ENCODE peak calls at places on chromosomes 16 and 17, in seven cellular contexts. A is skeletal muscle cell; U is ELR; W is AG04450; M is activated CD4-positive, alpha-beta T cell treated with anti-CD3 and anti-CD28 coated beads for 48 hours; L is NCI-H1092 treated with DMSO at 0.1 percent for 48 hours; S is cardiac septum. R is an unnamed sample.

GRCh38 chr17:40566027-40566426 is 755 bp upstream of the CCR7 start:
- DNase-seq in M (no peak), A (no peak), U (no peak), L (no peak), S (no peak), W (no peak), R (no peak)

GRCh38 chr16:56269824-56270684 is 78.8 kb downstream of the GNAO1 start:
- DNase-seq in W (peak), U (peak), A (peak), M (no peak), L (peak), S (peak), R (peak)

GRCh38 chr16:29148867-29149272 is 164.0 kb downstream of the LAT start:
- DNase-seq in A (no peak), L (no peak), S (peak), W (no peak), U (no peak), M (peak), R (no peak)

GRCh38 chr17:58344047-58344790 is 7.8 kb downstream of the SUPT4H1 start:
- DNase-seq in M (peak), S (no peak), A (no peak), W (no peak), U (no peak), L (no peak), R (no peak)

GRCh38 chr17:51725185-51725584 is 433.3 kb downstream of the CA10 start:
- DNase-seq in S (no peak), A (no peak), M (no peak), L (no peak), W (no peak), U (no peak), R (no peak)

GRCh38 chr17:6894206-6894528 is 62.6 kb upstream of the TEKT1 start:
- DNase-seq in W (no peak), S (no peak), M (peak), L (no peak), A (no peak), U (peak), R (no peak)

GRCh38 chr16:366476-366875 is 3.9 kb downstream of the MRPL28 start:
- DNase-seq in W (no peak), A (no peak), S (no peak), M (no peak), L (no peak), U (no peak), R (no peak)

GRCh38 chr16:27547851-27548250 is 1.9 kb downstream of the GTF3C1 start:
- DNase-seq in L (no peak), M (no peak), S (no peak), U (no peak), A (no peak), W (no peak), R (no peak)

GRCh38 chr16:66376114-66376513 is 9.6 kb downstream of the CDH5 start:
- DNase-seq in W (no peak), M (no peak), S (no peak), U (no peak), A (no peak), L (no peak), R (no peak)

GRCh38 chr17:49963626-49964538 is 5.1 kb upstream of the DLX4 start:
- DNase-seq in W (no peak), S (no peak), A (no peak), L (no peak), U (no peak), M (no peak), R (no peak)

GRCh38 chr17:31481783-31482081 is 90.3 kb downstream of the RAB11FIP4 start:
- DNase-seq in L (no peak), A (no peak), S (no peak), M (no peak), U (no peak), W (no peak), R (no peak)

R was measured in GM04504.